ENCODE peak calls at places on chromosome 19, in four cellular contexts. T is fibroblast of mammary gland, I is activated gamma-delta T cell treated with Interleukin-2 at 50 U/mL for 16 hours, K is HFFc6. F is an unnamed sample.

GRCh38 chr19:46471116-46471733 is at the start of gene PNMA8A:
- DNase-seq in K (peak), T (peak), I (no peak), F (no peak)

GRCh38 chr19:1457892-1458291 is 8.0 kb downstream of the APC2 start:
- DNase-seq in K (no peak), T (no peak), I (no peak), F (no peak)

GRCh38 chr19:3398114-3398899 is 31.9 kb downstream of the NFIC start:
- DNase-seq in I (no peak), T (no peak), K (no peak), F (peak)

GRCh38 chr19:3338541-3339181 is 27.7 kb upstream of the NFIC start:
- DNase-seq in K (no peak), T (no peak), I (peak), F (peak)

GRCh38 chr19:16078759-16079707 is 2.7 kb downstream of the TPM4 start:
- DNase-seq in T (peak), I (peak), K (peak), F (no peak)

GRCh38 chr19:31344403-31344802 is 4.8 kb downstream of the TSHZ3 start:
- DNase-seq in I (no peak), K (no peak), T (no peak), F (peak)

GRCh38 chr19:52646571-52647222 is 8.5 kb upstream of the ZNF83 start:
- DNase-seq in T (peak), I (no peak), K (no peak), F (no peak)

GRCh38 chr19:7078007-7078406 is 8.5 kb downstream of the ZNF557 start:
- DNase-seq in K (no peak), I (no peak), T (no peak), F (no peak)

GRCh38 chr19:37969695-37970094 is 62.7 kb downstream of the SIPA1L3 start:
- DNase-seq in K (no peak), I (no peak), T (no peak), F (no peak)

GRCh38 chr19:33192010-33192409 is 2.1 kb upstream of the LRP3 start:
- DNase-seq in T (no peak), I (no peak), K (no peak), F (no peak)

GRCh38 chr19:17873661-17874422 is 2.1 kb downstream of the SLC5A5 start:
- DNase-seq in T (no peak), I (peak), K (no peak), F (peak)

GRCh38 chr19:2089001-2089711 is 7.0 kb downstream of the MOB3A start:
- DNase-seq in I (no peak), K (no peak), T (peak), F (peak)

GRCh38 chr19:35178701-35179100 is 24.2 kb downstream of the FXYD5 start:
- DNase-seq in I (no peak), T (peak), K (no peak), F (no peak)

GRCh38 chr19:41298327-41298964 is 11.5 kb upstream of the CCDC97 start:
- DNase-seq in T (peak), K (peak), I (peak), F (peak)

GRCh38 chr19:1765904-1766799 is 12.8 kb downstream of the ONECUT3 start:
- DNase-seq in K (no peak), I (no peak), T (no peak), F (no peak)

GRCh38 chr19:1757468-1758230 is 4.3 kb downstream of the ONECUT3 start:
- DNase-seq in K (no peak), I (no peak), T (no peak), F (no peak)